ENCODE peak calls at places on chromosome 18, in six cellular contexts. One of them, this sample, is unnamed.

GRCh38 chr18:37539236-37539635 is 26.4 kb downstream of the CELF4 start:
- ATAC-seq in Right ventricle myocardium superior: no peak
- ATAC-seq in activated CD8-positive, alpha-beta memory T cell treated with anti-CD3 and anti-CD28 coated beads, Interleukin-2, amount 10 ng/mL, durations not matched to agents 7 days and 5 days: no peak
- ATAC-seq in naive thymus-derived CD4-positive, alpha-beta T cell: no peak
- ATAC-seq in left lobe of liver: no peak
- ATAC-seq in mucosa of descending colon: no peak
- ATAC-seq in this sample: no peak

GRCh38 chr18:26546170-26546874 is 2.0 kb downstream of the KCTD1 start:
- ATAC-seq in Right ventricle myocardium superior: no peak
- ATAC-seq in activated CD8-positive, alpha-beta memory T cell treated with anti-CD3 and anti-CD28 coated beads, Interleukin-2, amount 10 ng/mL, durations not matched to agents 7 days and 5 days: no peak
- ATAC-seq in naive thymus-derived CD4-positive, alpha-beta T cell: no peak
- ATAC-seq in left lobe of liver: no peak
- ATAC-seq in mucosa of descending colon: no peak
- ATAC-seq in this sample: no peak

GRCh38 chr18:13530879-13531387 is 195.4 kb downstream of the FAM210A start:
- ATAC-seq in Right ventricle myocardium superior: peak; percentile 92
- ATAC-seq in activated CD8-positive, alpha-beta memory T cell treated with anti-CD3 and anti-CD28 coated beads, Interleukin-2, amount 10 ng/mL, durations not matched to agents 7 days and 5 days: no peak
- ATAC-seq in naive thymus-derived CD4-positive, alpha-beta T cell: peak; percentile 58
- ATAC-seq in left lobe of liver: peak; percentile 85
- ATAC-seq in mucosa of descending colon: peak; percentile 87
- ATAC-seq in this sample: peak; percentile 81

GRCh38 chr18:5895886-5896740 is 791 bp upstream of the TMEM200C start:
- ATAC-seq in Right ventricle myocardium superior: peak; percentile 27
- ATAC-seq in activated CD8-positive, alpha-beta memory T cell treated with anti-CD3 and anti-CD28 coated beads, Interleukin-2, amount 10 ng/mL, durations not matched to agents 7 days and 5 days: no peak
- ATAC-seq in naive thymus-derived CD4-positive, alpha-beta T cell: peak; percentile 32
- ATAC-seq in left lobe of liver: peak; percentile 75
- ATAC-seq in mucosa of descending colon: peak; percentile 26
- ATAC-seq in this sample: peak; percentile 64

GRCh38 chr18:6059551-6059950 is 164.2 kb upstream of the TMEM200C start:
- ATAC-seq in Right ventricle myocardium superior: peak; percentile 21
- ATAC-seq in activated CD8-positive, alpha-beta memory T cell treated with anti-CD3 and anti-CD28 coated beads, Interleukin-2, amount 10 ng/mL, durations not matched to agents 7 days and 5 days: no peak
- ATAC-seq in naive thymus-derived CD4-positive, alpha-beta T cell: no peak
- ATAC-seq in left lobe of liver: no peak
- ATAC-seq in mucosa of descending colon: no peak
- ATAC-seq in this sample: no peak

GRCh38 chr18:79479114-79479760 is 83.5 kb downstream of the NFATC1 start:
- ATAC-seq in Right ventricle myocardium superior: no peak
- ATAC-seq in activated CD8-positive, alpha-beta memory T cell treated with anti-CD3 and anti-CD28 coated beads, Interleukin-2, amount 10 ng/mL, durations not matched to agents 7 days and 5 days: no peak
- ATAC-seq in naive thymus-derived CD4-positive, alpha-beta T cell: no peak
- ATAC-seq in left lobe of liver: no peak
- ATAC-seq in mucosa of descending colon: no peak
- ATAC-seq in this sample: no peak

GRCh38 chr18:32460046-32460785 is 10.5 kb downstream of the GAREM1 start:
- ATAC-seq in Right ventricle myocardium superior: peak; percentile 52
- ATAC-seq in activated CD8-positive, alpha-beta memory T cell treated with anti-CD3 and anti-CD28 coated beads, Interleukin-2, amount 10 ng/mL, durations not matched to agents 7 days and 5 days: no peak
- ATAC-seq in naive thymus-derived CD4-positive, alpha-beta T cell: no peak
- ATAC-seq in left lobe of liver: no peak
- ATAC-seq in mucosa of descending colon: peak; percentile 72
- ATAC-seq in this sample: no peak

GRCh38 chr18:67634631-67635338 is 118.3 kb upstream of the DSEL start:
- ATAC-seq in Right ventricle myocardium superior: no peak
- ATAC-seq in activated CD8-positive, alpha-beta memory T cell treated with anti-CD3 and anti-CD28 coated beads, Interleukin-2, amount 10 ng/mL, durations not matched to agents 7 days and 5 days: no peak
- ATAC-seq in naive thymus-derived CD4-positive, alpha-beta T cell: no peak
- ATAC-seq in left lobe of liver: no peak
- ATAC-seq in mucosa of descending colon: no peak
- ATAC-seq in this sample: no peak

GRCh38 chr18:55334875-55335274 is 253.1 kb downstream of the TCF4 start:
- ATAC-seq in Right ventricle myocardium superior: peak; percentile 48
- ATAC-seq in activated CD8-positive, alpha-beta memory T cell treated with anti-CD3 and anti-CD28 coated beads, Interleukin-2, amount 10 ng/mL, durations not matched to agents 7 days and 5 days: no peak
- ATAC-seq in naive thymus-derived CD4-positive, alpha-beta T cell: no peak
- ATAC-seq in left lobe of liver: no peak
- ATAC-seq in mucosa of descending colon: no peak
- ATAC-seq in this sample: no peak

GRCh38 chr18:2515408-2515807 is 55.9 kb downstream of the METTL4 start:
- ATAC-seq in Right ventricle myocardium superior: no peak
- ATAC-seq in activated CD8-positive, alpha-beta memory T cell treated with anti-CD3 and anti-CD28 coated beads, Interleukin-2, amount 10 ng/mL, durations not matched to agents 7 days and 5 days: no peak
- ATAC-seq in naive thymus-derived CD4-positive, alpha-beta T cell: no peak
- ATAC-seq in left lobe of liver: no peak
- ATAC-seq in mucosa of descending colon: no peak
- ATAC-seq in this sample: no peak

GRCh38 chr18:32092422-32093105 is 890 bp downstream of the RNF138 start:
- ATAC-seq in Right ventricle myocardium superior: peak; percentile 98
- ATAC-seq in activated CD8-positive, alpha-beta memory T cell treated with anti-CD3 and anti-CD28 coated beads, Interleukin-2, amount 10 ng/mL, durations not matched to agents 7 days and 5 days: peak; percentile 92
- ATAC-seq in naive thymus-derived CD4-positive, alpha-beta T cell: peak; percentile 95
- ATAC-seq in left lobe of liver: peak; percentile 91
- ATAC-seq in mucosa of descending colon: peak; percentile 96
- ATAC-seq in this sample: peak; percentile 97

GRCh38 chr18:47968006-47968676 is 37.7 kb upstream of the SMAD2 start:
- ATAC-seq in Right ventricle myocardium superior: no peak
- ATAC-seq in activated CD8-positive, alpha-beta memory T cell treated with anti-CD3 and anti-CD28 coated beads, Interleukin-2, amount 10 ng/mL, durations not matched to agents 7 days and 5 days: no peak
- ATAC-seq in naive thymus-derived CD4-positive, alpha-beta T cell: no peak
- ATAC-seq in left lobe of liver: no peak
- ATAC-seq in mucosa of descending colon: no peak
- ATAC-seq in this sample: no peak

GRCh38 chr18:9068346-9068745 is 34.2 kb upstream of the NDUFV2 start:
- ATAC-seq in Right ventricle myocardium superior: no peak
- ATAC-seq in activated CD8-positive, alpha-beta memory T cell treated with anti-CD3 and anti-CD28 coated beads, Interleukin-2, amount 10 ng/mL, durations not matched to agents 7 days and 5 days: no peak
- ATAC-seq in naive thymus-derived CD4-positive, alpha-beta T cell: no peak
- ATAC-seq in left lobe of liver: no peak
- ATAC-seq in mucosa of descending colon: peak; percentile 88
- ATAC-seq in this sample: no peak

GRCh38 chr18:30903566-30903965 is 139.0 kb downstream of the DSC3 start:
- ATAC-seq in Right ventricle myocardium superior: no peak
- ATAC-seq in activated CD8-positive, alpha-beta memory T cell treated with anti-CD3 and anti-CD28 coated beads, Interleukin-2, amount 10 ng/mL, durations not matched to agents 7 days and 5 days: no peak
- ATAC-seq in naive thymus-derived CD4-positive, alpha-beta T cell: no peak
- ATAC-seq in left lobe of liver: no peak
- ATAC-seq in mucosa of descending colon: no peak
- ATAC-seq in this sample: no peak

GRCh38 chr18:54280206-54280550 is 10.9 kb downstream of the POLI start:
- ATAC-seq in Right ventricle myocardium superior: no peak
- ATAC-seq in activated CD8-positive, alpha-beta memory T cell treated with anti-CD3 and anti-CD28 coated beads, Interleukin-2, amount 10 ng/mL, durations not matched to agents 7 days and 5 days: no peak
- ATAC-seq in naive thymus-derived CD4-positive, alpha-beta T cell: no peak
- ATAC-seq in left lobe of liver: no peak
- ATAC-seq in mucosa of descending colon: no peak
- ATAC-seq in this sample: no peak

GRCh38 chr18:43267818-43268217 is 9.5 kb downstream of the SYT4 start:
- ATAC-seq in Right ventricle myocardium superior: no peak
- ATAC-seq in activated CD8-positive, alpha-beta memory T cell treated with anti-CD3 and anti-CD28 coated beads, Interleukin-2, amount 10 ng/mL, durations not matched to agents 7 days and 5 days: no peak
- ATAC-seq in naive thymus-derived CD4-positive, alpha-beta T cell: no peak
- ATAC-seq in left lobe of liver: peak; percentile 26
- ATAC-seq in mucosa of descending colon: no peak
- ATAC-seq in this sample: no peak